ENCODE peak calls at places on chromosomes 7 and 10, in eight cellular contexts. One of them, this sample, is unnamed. For H3K4me1, the result is how much of the 10 kb centered on the place peaks cover.

GRCh38 chr7:34096135-34096775 is 190.9 kb downstream of the BMPER start:
- DNase-seq in GM23248: peak
- DNase-seq in RWPE2: no peak
- DNase-seq in A673: no peak
- DNase-seq in ovary: peak
- DNase-seq in uterus: peak
- DNase-seq in tibial nerve: peak
- DNase-seq in CD8-positive, alpha-beta T cell: no peak
- DNase-seq in this sample: no peak

GRCh38 chr7:74479066-74479781 is 25.5 kb downstream of the GTF2IRD1 start:
- DNase-seq in A673: no peak
- DNase-seq in RWPE2: no peak
- DNase-seq in CD8-positive, alpha-beta T cell: no peak
- DNase-seq in tibial nerve: no peak
- DNase-seq in uterus: peak
- DNase-seq in ovary: peak
- DNase-seq in GM23248: peak
- DNase-seq in this sample: no peak

GRCh38 chr7:302054-302992 is 12.4 kb downstream of the FOXL3 start:
- DNase-seq in RWPE2: peak
- DNase-seq in CD8-positive, alpha-beta T cell: no peak
- DNase-seq in ovary: no peak
- DNase-seq in A673: no peak
- DNase-seq in tibial nerve: no peak
- DNase-seq in GM23248: no peak
- DNase-seq in uterus: no peak
- DNase-seq in this sample: no peak

GRCh38 chr10:11773777-11774441 is 31.7 kb downstream of the ECHDC3 start:
- DNase-seq in CD8-positive, alpha-beta T cell: no peak
- DNase-seq in GM23248: no peak
- DNase-seq in RWPE2: no peak
- DNase-seq in uterus: no peak
- DNase-seq in ovary: no peak
- DNase-seq in tibial nerve: no peak
- DNase-seq in A673: no peak
- DNase-seq in this sample: peak

GRCh38 chr10:114513397-114513796 is 109.1 kb upstream of the AFAP1L2 start:
- DNase-seq in tibial nerve: no peak
- DNase-seq in A673: no peak
- DNase-seq in ovary: no peak
- DNase-seq in GM23248: no peak
- DNase-seq in CD8-positive, alpha-beta T cell: no peak
- DNase-seq in RWPE2: no peak
- DNase-seq in uterus: no peak
- DNase-seq in this sample: no peak

GRCh38 chr7:157932498-157933218 is 595.9 kb downstream of the DNAJB6 start:
- DNase-seq in RWPE2: no peak
- DNase-seq in A673: peak
- DNase-seq in CD8-positive, alpha-beta T cell: no peak
- DNase-seq in ovary: no peak
- DNase-seq in tibial nerve: no peak
- DNase-seq in GM23248: peak
- DNase-seq in uterus: no peak
- DNase-seq in this sample: no peak

GRCh38 chr10:89242840-89243586 is 8.6 kb downstream of the LIPA start:
- DNase-seq in CD8-positive, alpha-beta T cell: no peak
- DNase-seq in A673: no peak
- DNase-seq in uterus: no peak
- DNase-seq in GM23248: no peak
- DNase-seq in tibial nerve: no peak
- DNase-seq in RWPE2: no peak
- DNase-seq in ovary: no peak
- DNase-seq in this sample: peak

GRCh38 chr10:43202224-43202656 is 64.0 kb downstream of the CSGALNACT2 start:
- DNase-seq in tibial nerve: no peak
- DNase-seq in CD8-positive, alpha-beta T cell: no peak
- DNase-seq in RWPE2: no peak
- DNase-seq in GM23248: peak
- DNase-seq in ovary: no peak
- DNase-seq in A673: peak
- DNase-seq in uterus: peak
- DNase-seq in this sample: no peak

GRCh38 chr10:71399946-71400345 is 3.2 kb downstream of the CDH23 start:
- DNase-seq in GM23248: no peak
- DNase-seq in tibial nerve: no peak
- DNase-seq in A673: no peak
- DNase-seq in uterus: no peak
- DNase-seq in RWPE2: no peak
- DNase-seq in ovary: no peak
- DNase-seq in CD8-positive, alpha-beta T cell: no peak
- DNase-seq in this sample: no peak

GRCh38 chr7:38232475-38233366 is 40.7 kb downstream of the TARP start:
- DNase-seq in CD8-positive, alpha-beta T cell: peak
- DNase-seq in A673: no peak
- DNase-seq in GM23248: no peak
- DNase-seq in tibial nerve: no peak
- DNase-seq in RWPE2: no peak
- DNase-seq in uterus: no peak
- DNase-seq in ovary: no peak
- DNase-seq in this sample: peak

GRCh38 chr10:97673736-97674525 is 13.1 kb downstream of the AVPI1 start:
- DNase-seq in tibial nerve: peak
- DNase-seq in A673: no peak
- DNase-seq in CD8-positive, alpha-beta T cell: no peak
- DNase-seq in ovary: no peak
- DNase-seq in GM23248: peak
- DNase-seq in RWPE2: no peak
- DNase-seq in uterus: peak
- DNase-seq in this sample: peak

GRCh38 chr7:11130601-11131000 is 156.9 kb downstream of the PHF14 start:
- DNase-seq in CD8-positive, alpha-beta T cell: no peak
- DNase-seq in A673: no peak
- DNase-seq in RWPE2: no peak
- DNase-seq in GM23248: no peak
- DNase-seq in tibial nerve: no peak
- DNase-seq in ovary: no peak
- DNase-seq in uterus: no peak
- DNase-seq in this sample: no peak

GRCh38 chr7:11127988-11128387 is 154.3 kb downstream of the PHF14 start:
- DNase-seq in A673: no peak
- DNase-seq in uterus: no peak
- DNase-seq in RWPE2: no peak
- DNase-seq in ovary: no peak
- DNase-seq in tibial nerve: no peak
- DNase-seq in GM23248: no peak
- DNase-seq in CD8-positive, alpha-beta T cell: no peak
- DNase-seq in this sample: no peak

GRCh38 chr7:11128500-11128899 is 154.8 kb downstream of the PHF14 start:
- DNase-seq in GM23248: no peak
- DNase-seq in CD8-positive, alpha-beta T cell: no peak
- DNase-seq in A673: no peak
- DNase-seq in tibial nerve: no peak
- DNase-seq in uterus: no peak
- DNase-seq in RWPE2: no peak
- DNase-seq in ovary: no peak
- DNase-seq in this sample: peak

GRCh38 chr7:11127112-11127785 is 153.6 kb downstream of the PHF14 start:
- DNase-seq in GM23248: peak
- DNase-seq in CD8-positive, alpha-beta T cell: no peak
- DNase-seq in tibial nerve: no peak
- DNase-seq in ovary: no peak
- DNase-seq in uterus: no peak
- DNase-seq in RWPE2: no peak
- DNase-seq in A673: peak
- DNase-seq in this sample: peak

DNA sequence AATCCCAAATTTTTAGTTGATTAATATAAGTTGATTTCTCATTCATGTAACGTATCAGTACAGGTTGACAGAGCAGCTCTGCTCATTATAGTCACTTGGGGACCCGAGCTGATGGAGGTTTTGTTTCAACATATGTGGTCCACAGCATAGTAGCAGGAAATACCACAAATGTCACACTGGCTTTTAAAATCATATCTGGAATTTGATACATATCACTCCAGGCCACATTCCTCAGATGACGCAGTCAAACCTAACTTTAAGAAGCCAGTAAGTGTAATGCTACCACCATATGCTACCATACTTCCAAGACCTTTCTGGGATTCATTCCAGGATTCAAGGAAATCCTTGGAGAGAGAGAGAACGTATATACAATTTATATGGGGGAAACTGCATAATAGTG is 156.3 kb downstream of the PHF14 start:
- DNase-seq in RWPE2: no peak
- DNase-seq in ovary: no peak
- DNase-seq in GM23248: no peak
- DNase-seq in A673: peak
- DNase-seq in uterus: no peak
- DNase-seq in tibial nerve: no peak
- DNase-seq in CD8-positive, alpha-beta T cell: no peak
- DNase-seq in this sample: peak
- H3K4me1 ChIP-seq in RWPE2: under half
- H3K4me1 ChIP-seq in ovary: under half
- H3K4me1 ChIP-seq in GM23248: under half
- H3K4me1 ChIP-seq in A673: under half
- H3K4me1 ChIP-seq in uterus: under half
- H3K4me1 ChIP-seq in tibial nerve: under half
- H3K4me1 ChIP-seq in CD8-positive, alpha-beta T cell: under half
- H3K4me1 ChIP-seq in this sample: half or more

GRCh38 chr10:95225136-95225535 is 31.1 kb downstream of the ACSM6 start:
- DNase-seq in tibial nerve: no peak
- DNase-seq in uterus: no peak
- DNase-seq in CD8-positive, alpha-beta T cell: no peak
- DNase-seq in A673: no peak
- DNase-seq in ovary: no peak
- DNase-seq in GM23248: no peak
- DNase-seq in RWPE2: no peak
- DNase-seq in this sample: no peak

GRCh38 chr10:95217476-95217875 is 23.4 kb downstream of the ACSM6 start:
- DNase-seq in ovary: no peak
- DNase-seq in RWPE2: no peak
- DNase-seq in GM23248: peak
- DNase-seq in CD8-positive, alpha-beta T cell: no peak
- DNase-seq in A673: no peak
- DNase-seq in uterus: no peak
- DNase-seq in tibial nerve: no peak
- DNase-seq in this sample: no peak

GRCh38 chr10:95220539-95220938 is 26.5 kb downstream of the ACSM6 start:
- DNase-seq in ovary: no peak
- DNase-seq in A673: no peak
- DNase-seq in GM23248: no peak
- DNase-seq in RWPE2: no peak
- DNase-seq in CD8-positive, alpha-beta T cell: no peak
- DNase-seq in uterus: no peak
- DNase-seq in tibial nerve: no peak
- DNase-seq in this sample: no peak

GRCh38 chr10:95221124-95221523 is 27.1 kb downstream of the ACSM6 start:
- DNase-seq in tibial nerve: no peak
- DNase-seq in A673: no peak
- DNase-seq in RWPE2: no peak
- DNase-seq in GM23248: no peak
- DNase-seq in uterus: no peak
- DNase-seq in CD8-positive, alpha-beta T cell: no peak
- DNase-seq in ovary: no peak
- DNase-seq in this sample: peak
- H3K4me1 ChIP-seq in tibial nerve: under half
- H3K4me1 ChIP-seq in A673: under half
- H3K4me1 ChIP-seq in RWPE2: under half
- H3K4me1 ChIP-seq in GM23248: under half
- H3K4me1 ChIP-seq in uterus: under half
- H3K4me1 ChIP-seq in CD8-positive, alpha-beta T cell: under half
- H3K4me1 ChIP-seq in ovary: under half
- H3K4me1 ChIP-seq in this sample: under half

DNA sequence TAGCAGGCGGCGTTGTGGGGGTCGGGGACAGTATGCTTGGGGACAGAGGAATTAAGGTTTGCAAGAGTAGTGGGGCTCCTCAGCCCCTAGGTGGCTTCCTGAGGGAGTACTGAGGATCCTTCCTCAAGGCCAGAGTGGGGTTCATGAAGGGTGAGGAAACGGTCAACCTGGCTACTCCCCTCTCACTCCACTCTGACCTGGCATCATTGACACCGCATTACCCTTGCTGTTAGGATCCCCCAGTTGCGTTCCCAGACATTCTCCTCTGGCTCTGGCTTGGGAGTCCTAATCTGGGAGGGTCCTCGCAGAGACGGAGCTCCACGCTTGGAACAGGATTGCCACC is 496 bp downstream of the EPHB6 start:
- DNase-seq in RWPE2: no peak
- DNase-seq in GM23248: no peak
- DNase-seq in uterus: no peak
- DNase-seq in CD8-positive, alpha-beta T cell: no peak
- DNase-seq in A673: no peak
- DNase-seq in ovary: no peak
- DNase-seq in tibial nerve: no peak
- DNase-seq in this sample: no peak
- H3K4me1 ChIP-seq in RWPE2: under half
- H3K4me1 ChIP-seq in GM23248: under half
- H3K4me1 ChIP-seq in uterus: under half
- H3K4me1 ChIP-seq in CD8-positive, alpha-beta T cell: under half
- H3K4me1 ChIP-seq in A673: under half
- H3K4me1 ChIP-seq in ovary: under half
- H3K4me1 ChIP-seq in tibial nerve: under half
- H3K4me1 ChIP-seq in this sample: under half

GRCh38 chr10:80459047-80459865 is 5.1 kb downstream of the TSPAN14 start:
- DNase-seq in tibial nerve: peak
- DNase-seq in uterus: no peak
- DNase-seq in GM23248: peak
- DNase-seq in RWPE2: peak
- DNase-seq in ovary: no peak
- DNase-seq in A673: peak
- DNase-seq in CD8-positive, alpha-beta T cell: no peak
- DNase-seq in this sample: peak

GRCh38 chr10:80458263-80458625 is 4.1 kb downstream of the TSPAN14 start:
- DNase-seq in CD8-positive, alpha-beta T cell: no peak
- DNase-seq in GM23248: no peak
- DNase-seq in uterus: no peak
- DNase-seq in A673: no peak
- DNase-seq in ovary: no peak
- DNase-seq in RWPE2: no peak
- DNase-seq in tibial nerve: no peak
- DNase-seq in this sample: no peak

GRCh38 chr10:80460399-80461207 is 6.5 kb downstream of the TSPAN14 start:
- DNase-seq in CD8-positive, alpha-beta T cell: no peak
- DNase-seq in tibial nerve: no peak
- DNase-seq in ovary: peak
- DNase-seq in GM23248: peak
- DNase-seq in A673: peak
- DNase-seq in uterus: no peak
- DNase-seq in RWPE2: peak
- DNase-seq in this sample: peak

GRCh38 chr10:80457554-80458262 is 3.6 kb downstream of the TSPAN14 start:
- DNase-seq in GM23248: no peak
- DNase-seq in ovary: no peak
- DNase-seq in RWPE2: no peak
- DNase-seq in tibial nerve: no peak
- DNase-seq in A673: no peak
- DNase-seq in uterus: no peak
- DNase-seq in CD8-positive, alpha-beta T cell: no peak
- DNase-seq in this sample: no peak

DNA sequence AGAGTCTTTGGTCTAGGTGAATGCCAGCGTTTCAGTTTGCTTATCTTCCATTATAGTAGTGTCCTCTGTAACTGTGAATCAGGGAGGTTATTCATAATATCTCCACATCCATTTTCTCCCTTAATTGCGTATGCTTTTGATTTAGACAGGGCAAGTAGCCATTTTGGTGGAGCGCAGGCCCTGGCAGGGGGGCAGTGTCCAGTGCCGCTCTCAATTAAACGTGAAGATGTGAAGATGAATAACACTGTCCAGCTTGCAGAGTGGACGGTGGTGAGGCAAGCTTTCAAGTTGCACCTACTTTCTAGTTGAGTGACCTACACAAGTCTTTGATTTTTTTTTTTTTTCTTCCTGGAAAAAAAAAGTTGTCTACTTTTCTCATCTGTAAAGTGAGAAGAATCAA is 4.5 kb downstream of the TSPAN14 start:
- DNase-seq in RWPE2: no peak
- DNase-seq in GM23248: peak
- DNase-seq in uterus: no peak
- DNase-seq in tibial nerve: no peak
- DNase-seq in A673: no peak
- DNase-seq in CD8-positive, alpha-beta T cell: no peak
- DNase-seq in ovary: no peak
- DNase-seq in this sample: no peak
- H3K4me1 ChIP-seq in RWPE2: half or more
- H3K4me1 ChIP-seq in GM23248: half or more
- H3K4me1 ChIP-seq in uterus: under half
- H3K4me1 ChIP-seq in tibial nerve: half or more
- H3K4me1 ChIP-seq in A673: half or more
- H3K4me1 ChIP-seq in CD8-positive, alpha-beta T cell: half or more
- H3K4me1 ChIP-seq in ovary: under half
- H3K4me1 ChIP-seq in this sample: under half